ENCODE peak calls at places on chromosomes 11 and 22, in nine cellular contexts. Y is PC-3; B is foreskin keratinocyte; X is transverse colon; V is CD4-positive, alpha-beta T cell; I is OCI-LY7; C is CD8-positive, alpha-beta T cell; J is neural progenitor cell; M is aorta. W is an unnamed sample.

GRCh38 chr11:107259826-107260225 is 197.8 kb downstream of the CWF19L2 start:
- DNase-seq in M (no peak), I (no peak), Y (no peak), B (no peak), J (no peak), C (no peak), V (no peak), X (no peak), W (no peak)

GRCh38 chr11:8199676-8200075 is 30.9 kb upstream of the RIC3 start:
- DNase-seq in Y (no peak), J (no peak), B (no peak), X (no peak), V (no peak), I (no peak), C (no peak), M (no peak), W (no peak)

GRCh38 chr11:5364214-5364613 is 12.9 kb downstream of the OR51B6 start:
- DNase-seq in V (no peak), Y (no peak), B (peak), I (no peak), J (no peak), M (no peak), X (no peak), C (no peak), W (no peak)

GRCh38 chr11:99271527-99271926 is 250.8 kb downstream of the CNTN5 start:
- DNase-seq in X (no peak), J (peak), C (no peak), B (no peak), I (no peak), M (no peak), V (no peak), Y (no peak), W (no peak)

GRCh38 chr11:84581083-84581482 is 1046.1 kb downstream of the DLG2 start:
- DNase-seq in X (no peak), I (no peak), Y (no peak), V (no peak), B (no peak), C (no peak), M (no peak), J (no peak), W (no peak)

GRCh38 chr11:45110562-45110961 is 35.9 kb upstream of the PRDM11 start:
- DNase-seq in I (peak), X (peak), B (peak), C (peak), M (no peak), V (no peak), J (peak), Y (peak), W (peak)

GRCh38 chr11:63602296-63602695 is 11.9 kb downstream of the PLAAT3 start:
- DNase-seq in X (no peak), B (no peak), J (no peak), I (no peak), Y (no peak), M (no peak), C (no peak), V (no peak), W (no peak)

GRCh38 chr11:112172362-112172994 is 2.8 kb upstream of the BCO2 start:
- DNase-seq in X (no peak), B (peak), C (no peak), I (no peak), V (no peak), J (no peak), M (no peak), Y (peak), W (no peak)

GRCh38 chr11:125348704-125349635 is 147.1 kb downstream of the FEZ1 start:
- DNase-seq in Y (peak), J (peak), M (peak), B (no peak), X (peak), C (peak), I (peak), V (no peak), W (no peak)

GRCh38 chr22:29379258-29379657 is 9.1 kb downstream of the AP1B1 start:
- DNase-seq in J (no peak), V (no peak), Y (no peak), I (no peak), B (no peak), M (no peak), C (no peak), X (no peak), W (no peak)

GRCh38 chr22:29377979-29378378 is 10.4 kb downstream of the AP1B1 start:
- DNase-seq in B (peak), J (no peak), Y (peak), C (no peak), M (no peak), I (no peak), V (no peak), X (no peak), W (no peak)

GRCh38 chr22:29380856-29381255 is 7.5 kb downstream of the AP1B1 start:
- DNase-seq in V (no peak), B (no peak), M (no peak), Y (no peak), X (no peak), C (no peak), J (no peak), I (no peak), W (no peak)

GRCh38 chr22:29382575-29383328 is 5.6 kb downstream of the AP1B1 start:
- DNase-seq in X (peak), B (no peak), J (no peak), I (no peak), V (no peak), Y (no peak), M (no peak), C (no peak), W (no peak)

GRCh38 chr22:29380032-29380781 is 8.2 kb downstream of the AP1B1 start:
- DNase-seq in M (no peak), B (peak), X (no peak), I (no peak), C (no peak), J (no peak), Y (peak), V (no peak), W (no peak)
- H3K27ac ChIP-seq in M (no peak), B (no peak), X (no peak), I (no peak), C (no peak), J (no peak), Y (peak), V (no peak), W (no peak)

GRCh38 chr11:26228778-26229177 is 103.2 kb upstream of the ANO3 start:
- DNase-seq in J (no peak), C (no peak), M (no peak), Y (peak), X (no peak), V (no peak), I (no peak), B (no peak), W (no peak)
- H3K27ac ChIP-seq in J (no peak), C (no peak), M (no peak), Y (peak), X (no peak), V (no peak), I (no peak), B (peak), W (no peak)

DNA sequence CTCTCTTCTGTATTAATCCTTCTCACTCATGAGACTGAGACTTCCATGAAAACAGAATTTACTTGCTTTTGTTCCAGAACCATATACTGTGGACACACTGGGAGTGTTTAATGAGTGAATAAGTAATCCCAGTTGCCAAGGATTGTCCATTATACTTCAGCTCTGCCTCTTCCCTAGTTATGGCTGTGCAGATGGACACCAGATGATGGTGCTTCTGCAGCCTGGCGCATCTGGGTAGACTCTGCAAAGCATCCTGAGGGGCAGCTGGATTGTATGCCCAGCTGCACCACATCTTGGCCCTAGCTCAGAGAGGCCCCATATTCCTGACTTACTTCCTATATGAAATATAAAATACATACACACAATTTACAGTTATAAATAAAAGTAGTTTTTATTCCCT is 43.5 kb downstream of the DBX1 start:
- DNase-seq in I (no peak), M (no peak), V (no peak), B (no peak), X (no peak), C (no peak), J (no peak), Y (no peak), W (no peak)
- H3K27ac ChIP-seq in I (no peak), M (no peak), V (no peak), B (no peak), X (no peak), C (no peak), J (no peak), Y (no peak), W (no peak)

GRCh38 chr11:46248270-46249102 is 29.0 kb upstream of the CREB3L1 start:
- DNase-seq in Y (peak), I (no peak), M (no peak), X (no peak), V (no peak), B (peak), J (no peak), C (no peak), W (peak)
- H3K27ac ChIP-seq in Y (peak), I (no peak), M (no peak), X (no peak), V (no peak), B (peak), J (no peak), C (no peak), W (no peak)

DNA sequence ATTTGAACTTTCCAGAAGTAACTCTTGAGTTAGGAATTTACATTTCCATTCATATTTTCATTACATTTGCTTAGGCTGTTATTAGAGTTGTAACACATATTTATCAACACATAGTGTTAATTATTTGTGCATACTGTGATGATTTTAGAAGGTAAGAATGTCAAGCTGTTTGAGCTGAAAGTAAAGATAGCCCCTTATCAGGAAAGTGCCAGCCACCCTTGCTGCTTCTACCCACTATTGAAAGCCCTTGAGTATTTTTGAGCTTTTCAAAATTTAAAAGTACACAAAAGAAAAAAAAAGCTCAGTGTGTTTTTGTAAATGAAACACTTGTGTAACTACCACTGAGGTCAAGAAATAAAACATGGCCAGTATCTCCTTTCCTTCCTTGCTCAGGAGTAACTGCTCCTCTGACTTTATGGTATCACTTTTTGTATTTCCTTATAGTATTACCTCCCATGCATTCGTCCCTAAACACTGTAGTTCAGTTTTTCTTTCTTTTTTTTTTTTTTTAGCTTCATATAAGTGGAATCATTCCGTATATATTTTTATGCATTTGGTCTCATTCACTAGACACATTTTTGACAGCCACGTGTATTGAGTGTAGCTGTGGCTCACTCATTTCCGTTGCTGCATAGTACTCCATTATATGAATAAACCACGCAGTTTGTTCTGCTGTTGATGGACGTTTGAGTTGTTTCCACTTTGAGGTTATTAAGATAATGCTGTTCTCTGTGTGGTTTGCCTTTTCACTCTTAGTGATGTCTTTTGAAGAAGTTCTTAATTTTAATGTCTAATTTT is 8.2 kb downstream of the APLP2 start:
- DNase-seq in I (no peak), C (no peak), X (no peak), B (no peak), Y (no peak), V (no peak), J (no peak), M (no peak), W (no peak)
- H3K27ac ChIP-seq in I (no peak), C (no peak), X (no peak), B (no peak), Y (no peak), V (no peak), J (no peak), M (no peak), W (no peak)

GRCh38 chr22:24726848-24727217 is 47.7 kb downstream of the PIWIL3 start:
- DNase-seq in J (no peak), M (no peak), V (no peak), B (no peak), I (no peak), X (no peak), C (no peak), Y (no peak), W (no peak)
- H3K27ac ChIP-seq in J (no peak), M (no peak), V (no peak), B (no peak), I (no peak), X (no peak), C (no peak), Y (no peak), W (no peak)

GRCh38 chr22:30026751-30027150 is 53.5 kb upstream of the HORMAD2 start:
- DNase-seq in C (no peak), Y (no peak), I (no peak), M (no peak), B (no peak), J (no peak), X (no peak), V (no peak), W (no peak)
- H3K27ac ChIP-seq in C (no peak), Y (peak), I (no peak), M (no peak), B (no peak), J (no peak), X (peak), V (no peak), W (no peak)